ENCODE peak calls at places on chromosome 15, in four cellular contexts. I is fibroblast of lung, Y is PC-3, D is DND-41. X is an unnamed sample.

GRCh38 chr15:66924889-66925288 is 140.5 kb upstream of the SMAD3 start:
- DNase-seq in I (no peak), D (no peak), Y (no peak), X (no peak)

GRCh38 chr15:46567968-46568367 is 933.1 kb downstream of the SQOR start:
- DNase-seq in I (no peak), Y (no peak), D (no peak), X (no peak)

GRCh38 chr15:62219799-62220198 is 54.7 kb upstream of the C2CD4B start:
- DNase-seq in I (no peak), D (no peak), Y (no peak), X (no peak)

GRCh38 chr15:41950127-41950483 is 22.3 kb downstream of the EHD4 start:
- DNase-seq in I (no peak), Y (no peak), D (no peak), X (no peak)

GRCh38 chr15:33742807-33743206 is 225.5 kb upstream of the CHRM5 start:
- DNase-seq in I (peak), Y (no peak), D (no peak), X (no peak)

GRCh38 chr15:29105151-29105785 is 164.4 kb downstream of the NSMCE3 start:
- DNase-seq in I (no peak), D (no peak), Y (no peak), X (no peak)

GRCh38 chr15:33746203-33746602 is 222.1 kb upstream of the CHRM5 start:
- DNase-seq in I (no peak), D (no peak), Y (no peak), X (peak)

GRCh38 chr15:23416349-23417276 is 30.4 kb downstream of the GOLGA6L2 start:
- DNase-seq in Y (no peak), I (no peak), D (no peak), X (no peak)

GRCh38 chr15:67187351-67187854 is 67.1 kb downstream of the AAGAB start:
- DNase-seq in Y (no peak), I (no peak), D (no peak), X (no peak)

GRCh38 chr15:50380089-50380488 is 25.1 kb upstream of the GABPB1 start:
- DNase-seq in D (no peak), Y (no peak), I (peak), X (no peak)

GRCh38 chr15:55402707-55403106 is 5.5 kb downstream of the CCPG1 start:
- DNase-seq in Y (no peak), D (no peak), I (peak), X (no peak)

GRCh38 chr15:72916939-72917338 is 133.4 kb upstream of the ADPGK start:
- DNase-seq in I (peak), Y (peak), D (no peak), X (no peak)

GRCh38 chr15:38746211-38746610 is 181.6 kb upstream of the RASGRP1 start:
- DNase-seq in D (no peak), Y (no peak), I (peak), X (no peak)

GRCh38 chr15:94445529-94446160 is 214.3 kb downstream of the MCTP2 start:
- DNase-seq in D (no peak), Y (no peak), I (no peak), X (no peak)

GRCh38 chr15:76058714-76059319 is 968 bp upstream of the TMEM266 start:
- DNase-seq in Y (peak), D (no peak), I (peak), X (peak)

GRCh38 chr15:84981711-84982300 is at the start of gene PDE8A:
- DNase-seq in Y (peak), D (no peak), I (peak), X (no peak)

GRCh38 chr15:80667895-80668430 is 27.1 kb upstream of the ABHD17C start:
- DNase-seq in D (no peak), Y (no peak), I (no peak), X (no peak)

GRCh38 chr15:38168472-38169057 is 84.1 kb upstream of the SPRED1 start:
- DNase-seq in Y (no peak), I (no peak), D (no peak), X (no peak)

GRCh38 chr15:32715276-32715675 is 2.5 kb upstream of the GREM1 start:
- DNase-seq in D (no peak), I (peak), Y (peak), X (no peak)

GRCh38 chr15:56763496-56763895 is 30.2 kb upstream of the ZNF280D start:
- DNase-seq in I (no peak), Y (no peak), D (no peak), X (no peak)

GRCh38 chr15:51212239-51212638 is 117.5 kb upstream of the TNFAIP8L3 start:
- DNase-seq in Y (no peak), I (no peak), D (no peak), X (no peak)

GRCh38 chr15:37921527-37922385 is 12.7 kb upstream of the TMCO5A start:
- DNase-seq in D (no peak), I (peak), Y (peak), X (no peak)

GRCh38 chr15:93042691-93043378 is 46.2 kb downstream of the RGMA start:
- DNase-seq in D (no peak), I (no peak), Y (no peak), X (no peak)

GRCh38 chr15:69393831-69394491 is 20.2 kb upstream of the KIF23 start:
- DNase-seq in Y (peak), I (peak), D (no peak), X (no peak)

GRCh38 chr15:40045572-40046217 is 6.7 kb upstream of the SRP14 start:
- DNase-seq in Y (no peak), D (no peak), I (no peak), X (no peak)

GRCh38 chr15:35481992-35482391 is 64.0 kb downstream of the DPH6 start:
- DNase-seq in D (no peak), I (peak), Y (peak), X (peak)

GRCh38 chr15:68408526-68408925 is 23.4 kb downstream of the ITGA11 start:
- DNase-seq in D (no peak), Y (no peak), I (no peak), X (peak)

GRCh38 chr15:85879334-85880163 is 84.8 kb upstream of the KLHL25 start:
- DNase-seq in Y (peak), D (no peak), I (peak), X (no peak)

GRCh38 chr15:29126208-29126536 is 143.4 kb downstream of the NSMCE3 start:
- DNase-seq in D (no peak), I (no peak), Y (no peak), X (no peak)

GRCh38 chr15:63337046-63337445 is 44.6 kb downstream of the CA12 start:
- DNase-seq in Y (no peak), I (no peak), D (no peak), X (no peak)

GRCh38 chr15:80500021-80500420 is 95.8 kb downstream of the ARNT2 start:
- DNase-seq in Y (no peak), D (no peak), I (no peak), X (no peak)

GRCh38 chr15:45634442-45635190 is at the start of gene SQOR:
- DNase-seq in I (peak), Y (peak), D (peak), X (peak)

GRCh38 chr15:47862402-47862801 is 145.1 kb downstream of the SEMA6D start:
- DNase-seq in I (no peak), Y (no peak), D (no peak), X (no peak)

GRCh38 chr15:81531141-81531592 is 157.2 kb upstream of the TMC3 start:
- DNase-seq in Y (peak), I (peak), D (no peak), X (no peak)

GRCh38 chr15:83053151-83053550 is 13.9 kb downstream of the BTBD1 start:
- DNase-seq in D (no peak), I (peak), Y (peak), X (no peak)

GRCh38 chr15:91104111-91104510 is 4.1 kb downstream of the SV2B start:
- DNase-seq in I (no peak), Y (no peak), D (no peak), X (no peak)

GRCh38 chr15:75338661-75339240 is 2.9 kb downstream of the COMMD4 start:
- DNase-seq in I (no peak), D (no peak), Y (no peak), X (no peak)

GRCh38 chr15:59741274-59741906 is 52.3 kb upstream of the BNIP2 start:
- DNase-seq in Y (peak), D (peak), I (peak), X (no peak)
- TF ChIP-seq CTCF in Y (peak), D (peak), I (no peak), X (no peak)

GRCh38 chr15:100918034-100918689 is 995 bp upstream of the LRRK1 start:
- DNase-seq in I (peak), Y (peak), D (no peak), X (peak)

GRCh38 chr15:100918690-100919480 is at the start of gene LRRK1:
- DNase-seq in Y (peak), I (peak), D (no peak), X (peak)

GRCh38 chr15:100922192-100923040 is 3.3 kb downstream of the LRRK1 start:
- DNase-seq in D (no peak), Y (no peak), I (no peak), X (no peak)

GRCh38 chr15:100920516-100921135 is 1.5 kb downstream of the LRRK1 start:
- DNase-seq in I (no peak), D (no peak), Y (no peak), X (no peak)

DNA sequence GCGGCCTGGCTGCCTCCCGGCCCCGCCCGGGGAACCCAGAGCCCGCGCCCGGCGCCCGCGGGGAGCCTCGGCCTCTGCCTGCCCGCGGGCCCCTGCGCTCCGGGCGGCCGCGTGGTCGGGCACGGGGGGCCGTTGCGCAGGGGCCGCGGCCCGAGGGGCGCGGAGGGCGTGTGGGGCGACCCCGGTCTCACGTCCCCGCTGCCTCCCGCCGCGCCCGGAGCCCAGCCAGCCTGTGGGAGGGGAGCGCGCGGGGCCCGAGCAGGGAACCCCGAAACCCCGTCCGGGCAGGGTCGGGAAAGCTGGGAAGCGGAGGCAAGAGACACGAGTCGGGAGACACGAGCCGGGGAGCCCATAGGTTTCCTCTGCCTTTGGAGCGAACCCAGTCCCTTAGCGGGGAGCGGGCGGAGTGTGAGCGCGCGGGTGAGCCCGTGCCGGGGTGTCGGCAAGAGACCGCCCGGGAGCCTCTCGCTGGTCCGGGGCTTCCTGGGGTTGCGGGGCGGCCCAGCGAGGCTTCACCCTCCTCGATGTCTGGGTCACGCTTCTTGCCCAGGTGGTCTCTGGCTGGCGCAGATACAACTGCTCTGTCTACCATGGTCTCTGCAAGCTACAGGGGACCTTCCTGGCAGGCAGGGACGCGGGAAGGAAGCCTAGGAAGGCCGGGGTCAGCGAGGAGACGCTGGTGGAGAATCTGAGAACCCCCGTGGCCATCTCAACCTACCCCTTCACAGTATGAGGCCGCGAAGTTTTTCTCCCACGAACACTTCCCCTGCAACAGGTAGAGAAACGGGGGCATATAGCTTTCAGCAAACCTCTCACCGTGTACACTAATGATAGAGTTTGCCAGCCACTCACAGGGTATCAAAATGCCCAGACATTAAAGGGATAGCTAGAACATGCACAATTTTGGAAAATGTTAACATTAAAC is 586 bp downstream of the LRRK1 start:
- DNase-seq in Y (peak), I (peak), D (no peak), X (no peak)
- H3K9ac ChIP-seq in Y (peak), I (peak), D (no peak), X (peak)

GRCh38 chr15:79071901-79072300 is 18.7 kb downstream of the RASGRF1 start:
- DNase-seq in D (no peak), Y (no peak), I (no peak), X (no peak)
- H3K4me3 ChIP-seq in D (no peak), Y (no peak), I (no peak), X (no peak)

GRCh38 chr15:65610871-65611718 is at the start of gene INTS14:
- DNase-seq in I (peak), Y (peak), D (peak), X (peak)
- TF ChIP-seq CTCF in I (no peak), Y (peak), D (peak), X (peak)

GRCh38 chr15:89751748-89752147 is 699 bp upstream of the MESP1 start:
- DNase-seq in Y (peak), D (no peak), I (no peak), X (no peak)
- H3K9ac ChIP-seq in Y (peak), D (no peak), I (no peak), X (peak)

GRCh38 chr15:99508807-99509311 is 56.9 kb upstream of the MEF2A start:
- DNase-seq in D (no peak), I (no peak), Y (peak), X (no peak)
- H3K4me3 ChIP-seq in D (no peak), I (no peak), Y (no peak), X (no peak)